ENCODE peak calls at places on chromosomes 4 and X, in six cellular contexts. R is ovary, Z is prostate gland, Y is heart left ventricle, H is endothelial cell of umbilical vein, B is suprapubic skin. N is an unnamed sample. For H3K9me3, the result is how much of the 10 kb centered on the place peaks cover.

GRCh38 chrX:56563231-56564116 is at the start of gene UBQLN2:
- DNase-seq in R (peak), Z (peak), Y (peak), H (peak), B (peak), N (peak)

GRCh38 chr4:115944146-115944905 is 830.9 kb upstream of the NDST4 start:
- DNase-seq in R (no peak), Z (no peak), Y (no peak), H (no peak), B (no peak), N (no peak)

GRCh38 chrX:144730486-144730885 is 516.8 kb upstream of the SPANXN1 start:
- DNase-seq in R (no peak), Z (no peak), Y (no peak), H (no peak), B (no peak), N (no peak)

GRCh38 chrX:106177982-106178321 is 9.8 kb downstream of the PWWP3B start:
- DNase-seq in R (no peak), Z (no peak), Y (no peak), H (no peak), B (no peak), N (no peak)

GRCh38 chr4:8524595-8525382 is 55.4 kb upstream of the GPR78 start:
- DNase-seq in R (no peak), Z (no peak), Y (no peak), H (no peak), B (no peak), N (no peak)

GRCh38 chr4:102055805-102056204 is 265.3 kb downstream of the BANK1 start:
- DNase-seq in R (no peak), Z (no peak), Y (no peak), H (no peak), B (no peak), N (no peak)

GRCh38 chrX:69995400-69996101 is 54.2 kb downstream of the AWAT2 start:
- DNase-seq in R (no peak), Z (no peak), Y (no peak), H (no peak), B (no peak), N (no peak)

GRCh38 chr4:99161700-99162099 is 17.6 kb upstream of the ADH4 start:
- DNase-seq in R (no peak), Z (no peak), Y (no peak), H (no peak), B (no peak), N (no peak)

GRCh38 chr4:10753326-10753725 is 68.8 kb upstream of the CLNK start:
- DNase-seq in R (no peak), Z (no peak), Y (no peak), H (no peak), B (no peak), N (no peak)

GRCh38 chr4:154143720-154144119 is 347.9 kb downstream of the DCHS2 start:
- DNase-seq in R (no peak), Z (no peak), Y (no peak), H (no peak), B (no peak), N (no peak)

GRCh38 chr4:26085581-26085980 is 171.6 kb downstream of the SMIM20 start:
- DNase-seq in R (no peak), Z (no peak), Y (no peak), H (no peak), B (no peak), N (no peak)

GRCh38 chr4:26084414-26084813 is 170.4 kb downstream of the SMIM20 start:
- DNase-seq in R (no peak), Z (no peak), Y (no peak), H (no peak), B (no peak), N (no peak)

GRCh38 chr4:26082565-26082964 is 168.5 kb downstream of the SMIM20 start:
- DNase-seq in R (no peak), Z (no peak), Y (no peak), H (no peak), B (no peak), N (no peak)

GRCh38 chr4:26081795-26082498 is 167.9 kb downstream of the SMIM20 start:
- DNase-seq in R (no peak), Z (peak), Y (no peak), H (peak), B (no peak), N (no peak)

GRCh38 chr4:26083987-26084386 is 170.0 kb downstream of the SMIM20 start:
- DNase-seq in R (no peak), Z (peak), Y (no peak), H (no peak), B (no peak), N (no peak)
- H3K27ac ChIP-seq in R (no peak), Z (no peak), Y (no peak), H (no peak), B (no peak), N (no peak)

DNA sequence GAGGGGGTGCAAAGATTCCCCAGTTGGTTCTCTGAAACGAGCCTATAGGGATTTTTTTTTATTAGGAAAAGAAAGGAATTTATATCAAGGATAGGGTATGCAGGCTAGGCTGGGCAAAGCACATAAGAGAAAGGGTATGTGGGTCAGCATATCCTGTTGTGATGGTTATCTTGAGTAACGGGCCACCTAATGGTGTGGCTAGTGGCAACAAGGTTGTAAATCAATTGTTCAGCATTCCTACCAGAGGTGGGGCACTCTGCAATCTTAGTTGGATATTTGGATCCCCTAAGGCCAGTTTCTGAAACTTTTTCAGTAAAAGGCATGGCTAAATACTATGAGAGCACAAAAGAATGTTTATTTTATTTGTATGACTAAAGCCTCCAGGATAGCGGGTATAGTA is 42.7 kb downstream of the DCAF12L1 start:
- DNase-seq in R (no peak), Z (no peak), Y (no peak), H (no peak), B (no peak), N (no peak)
- H3K9me3 ChIP-seq in R (under half), Z (under half), Y (under half), H (under half), B (under half), N (under half)

DNA sequence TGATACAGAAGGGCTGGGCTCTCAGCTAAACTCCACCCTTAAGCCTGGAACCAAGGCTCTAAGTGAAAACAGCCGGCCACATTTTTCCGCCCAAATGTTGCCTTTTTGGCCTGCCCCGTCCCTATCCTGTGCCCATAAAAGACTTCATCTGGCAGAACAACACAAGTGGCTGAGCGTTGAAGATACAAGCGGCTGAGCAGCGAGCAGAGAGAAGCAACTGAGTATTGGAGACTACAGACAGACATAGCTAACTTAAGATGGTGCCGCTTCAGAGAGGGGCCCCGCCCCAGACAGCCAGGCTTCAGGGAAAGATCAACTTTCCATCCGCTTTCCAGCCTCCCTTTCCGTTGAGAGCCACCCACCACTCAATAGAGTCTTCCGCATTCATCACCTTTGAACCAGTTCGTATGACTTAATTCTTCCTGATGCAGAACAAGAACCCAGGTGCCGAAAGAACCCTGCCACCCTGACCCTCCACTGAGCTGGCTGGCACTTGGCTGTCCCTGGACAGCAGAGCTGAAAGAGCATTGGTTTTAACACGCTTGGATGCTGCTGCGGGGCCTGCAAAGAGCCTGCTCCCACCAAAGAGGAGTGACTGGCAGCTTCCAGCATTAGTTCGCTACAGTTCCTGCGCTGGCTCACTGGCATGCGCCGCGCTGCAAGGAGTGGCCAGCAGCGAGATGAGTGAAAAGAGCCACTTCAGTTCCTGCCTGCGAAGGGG is 853.2 kb upstream of the INTU start:
- DNase-seq in R (no peak), Z (no peak), Y (no peak), H (no peak), B (no peak), N (no peak)
- TF ChIP-seq POLR2A in R (no peak), Z (no peak), Y (no peak), H (no peak), B (no peak), N (no peak)

DNA sequence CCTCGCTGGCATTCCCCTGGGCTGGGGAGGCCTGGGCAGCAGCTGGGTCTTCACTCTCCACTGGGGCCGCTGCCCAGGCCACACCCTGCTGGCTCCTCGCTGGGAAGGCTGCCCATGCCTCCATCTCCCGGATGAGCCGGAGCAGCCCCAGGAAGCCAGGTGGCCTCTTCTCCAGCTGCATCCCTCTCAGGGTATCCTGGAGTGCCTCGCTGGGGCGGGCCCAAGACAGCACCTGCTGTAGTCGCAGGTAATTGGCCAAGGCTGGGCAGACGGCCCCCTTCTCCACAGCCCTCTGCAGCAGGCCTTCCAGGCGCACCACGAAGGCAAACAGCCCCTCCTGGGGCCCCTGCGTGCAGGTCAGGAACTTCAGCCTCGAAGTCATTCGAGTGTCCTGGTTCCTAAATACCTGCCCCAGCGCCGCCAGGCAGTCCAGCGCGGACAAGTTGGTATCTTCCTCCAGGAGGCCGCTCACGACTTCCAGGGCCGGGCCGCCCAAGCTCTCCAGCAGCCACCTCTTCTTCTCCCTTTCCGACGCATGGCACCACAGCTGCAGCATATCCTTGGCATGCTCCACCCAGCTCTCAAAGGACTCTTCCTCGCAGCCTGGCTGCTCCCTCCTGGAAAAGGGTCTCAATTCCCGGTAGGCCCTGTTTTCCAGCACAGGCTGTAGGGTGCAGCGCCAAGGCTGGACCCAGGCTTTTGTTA is 3.7 kb downstream of the PNMA6E start:
- DNase-seq in R (no peak), Z (no peak), Y (no peak), H (no peak), B (no peak), N (no peak)
- H3K27ac ChIP-seq in R (no peak), Z (no peak), Y (no peak), H (no peak), B (no peak), N (no peak)

DNA sequence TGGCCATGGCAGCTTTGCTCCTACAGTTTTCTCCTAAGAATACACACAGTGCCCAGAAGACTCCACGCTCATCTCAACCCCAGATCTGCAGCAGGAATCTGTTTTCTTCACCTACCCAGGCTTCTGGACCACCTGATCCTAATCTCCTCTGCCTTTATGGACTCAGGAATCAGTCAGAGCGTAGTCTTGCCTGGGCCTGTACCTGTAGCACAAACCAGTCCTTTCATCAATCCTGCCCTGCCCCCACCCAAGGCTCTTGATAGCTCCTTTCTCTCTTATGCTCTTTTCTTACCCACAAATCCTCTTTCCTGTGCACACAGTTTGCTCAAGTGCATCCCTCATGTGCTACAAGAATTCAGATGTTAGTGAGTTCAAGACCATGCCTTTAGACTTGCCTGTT is 89.7 kb downstream of the ZNF718 start:
- DNase-seq in R (no peak), Z (no peak), Y (no peak), H (no peak), B (no peak), N (no peak)
- H3K9me3 ChIP-seq in R (under half), Z (under half), Y (under half), H (under half), B (under half), N (under half)

GRCh38 chr4:140373328-140374129 is at the start of gene SCOC:
- DNase-seq in R (peak), Z (peak), Y (peak), H (peak), B (peak), N (peak)
- TF ChIP-seq POLR2A in R (peak), Z (peak), Y (peak), H (peak), B (no peak), N (peak)